ENCODE peak calls at places on chromosomes 5 and 9, in seven cellular contexts. N is fibroblast of lung, U is OCI-LY7, B is MM.1S, R is GM12878, Q is PC-3, T is GM23248. I is an unnamed sample. For H3K4me1, the result is how much of the 10 kb centered on the place peaks cover.

GRCh38 chr9:89177401-89178161 is 1.0 kb downstream of the SHC3 start:
- DNase-seq in Q (no peak), T (peak), N (peak), B (no peak), U (no peak), R (no peak), I (peak)

GRCh38 chr5:2996248-2996647 is 244.8 kb upstream of the IRX2 start:
- DNase-seq in N (peak), T (peak), U (no peak), Q (no peak), R (no peak), B (no peak), I (no peak)

GRCh38 chr5:73444499-73445432 is 3.8 kb downstream of the FOXD1 start:
- DNase-seq in R (no peak), U (no peak), B (no peak), N (peak), T (peak), Q (no peak), I (no peak)

GRCh38 chr5:161400583-161400982 is 145.9 kb downstream of the GABRB2 start:
- DNase-seq in Q (no peak), N (no peak), B (no peak), U (no peak), R (no peak), T (no peak), I (no peak)

GRCh38 chr9:124079176-124079925 is 67.8 kb downstream of the LHX2 start:
- DNase-seq in Q (peak), B (no peak), U (no peak), R (no peak), N (peak), T (peak), I (peak)

GRCh38 chr5:178324481-178325310 is 92.1 kb upstream of the PHYKPL start:
- DNase-seq in Q (no peak), N (no peak), T (no peak), U (no peak), R (no peak), B (no peak), I (no peak)

GRCh38 chr5:2737273-2738155 is 14.0 kb downstream of the IRX2 start:
- DNase-seq in B (no peak), U (no peak), T (no peak), Q (no peak), N (no peak), R (no peak), I (no peak)

GRCh38 chr5:172909931-172910502 is 49.2 kb upstream of the RPL26L1 start:
- DNase-seq in N (peak), R (no peak), U (no peak), Q (no peak), B (no peak), T (peak), I (no peak)

GRCh38 chr9:117555964-117556629 is 141.2 kb upstream of the ASTN2 start:
- DNase-seq in R (peak), T (peak), U (peak), N (peak), B (peak), Q (peak), I (no peak)

GRCh38 chr5:90877049-90877448 is 318.5 kb downstream of the ADGRV1 start:
- DNase-seq in T (no peak), R (no peak), N (no peak), U (no peak), Q (no peak), B (no peak), I (no peak)

GRCh38 chr5:90881626-90882150 is 323.1 kb downstream of the ADGRV1 start:
- DNase-seq in Q (no peak), N (no peak), T (no peak), U (no peak), B (no peak), R (no peak), I (no peak)

GRCh38 chr5:90876366-90876765 is 317.8 kb downstream of the ADGRV1 start:
- DNase-seq in Q (no peak), B (no peak), U (no peak), T (no peak), N (no peak), R (no peak), I (peak)

GRCh38 chr5:90878081-90878480 is 319.5 kb downstream of the ADGRV1 start:
- DNase-seq in U (no peak), N (no peak), T (no peak), Q (no peak), B (no peak), R (no peak), I (peak)

DNA sequence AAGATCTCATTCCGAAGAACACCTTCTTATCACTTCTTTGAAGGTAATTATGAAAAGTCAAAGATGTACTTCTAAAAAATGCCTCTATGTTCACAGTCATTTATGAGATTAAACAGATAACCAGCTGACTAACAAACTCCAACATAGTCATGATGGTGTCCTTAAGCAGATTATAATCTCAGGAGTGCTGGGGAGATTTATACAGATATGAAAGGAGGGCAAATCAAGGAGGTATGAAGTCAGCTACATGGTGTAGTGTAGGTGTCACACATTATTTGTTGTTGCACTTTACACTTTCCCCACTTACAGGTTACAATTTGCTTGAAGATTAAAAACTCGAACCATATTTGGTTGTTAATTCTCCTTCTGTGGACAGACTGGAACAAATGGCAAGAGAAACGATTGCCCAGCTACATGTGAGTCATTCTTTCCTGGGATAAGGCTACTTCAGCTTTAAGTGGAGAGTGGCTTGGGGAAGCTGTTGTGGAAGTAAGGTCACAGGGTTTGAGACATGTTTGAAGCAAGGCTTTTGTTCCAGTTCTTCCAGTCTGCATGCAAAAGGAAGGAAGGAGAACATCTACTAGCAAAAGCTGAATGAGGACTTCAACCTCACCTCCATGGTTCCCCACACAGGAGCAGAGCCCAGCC is 320.1 kb downstream of the ADGRV1 start:
- DNase-seq in T (peak), Q (peak), B (no peak), U (no peak), N (peak), R (no peak), I (peak)
- H3K27ac ChIP-seq in T (no peak), Q (no peak), B (no peak), U (no peak), N (no peak), R (no peak), I (no peak)

GRCh38 chr9:34653131-34653530 is 1.1 kb downstream of the IL11RA start:
- DNase-seq in R (no peak), Q (no peak), N (peak), U (no peak), T (peak), B (no peak), I (no peak)

GRCh38 chr9:34651286-34651685 is 699 bp upstream of the IL11RA start:
- DNase-seq in B (no peak), R (no peak), Q (no peak), U (no peak), N (peak), T (peak), I (no peak)

GRCh38 chr9:34651876-34652602 is at the start of gene IL11RA:
- DNase-seq in N (peak), R (no peak), Q (peak), U (peak), T (peak), B (peak), I (peak)

GRCh38 chr9:34653610-34654072 is 1.7 kb downstream of the IL11RA start:
- DNase-seq in T (peak), B (no peak), R (no peak), N (no peak), Q (no peak), U (no peak), I (peak)

GRCh38 chr9:34652608-34653007 is 623 bp downstream of the IL11RA start:
- DNase-seq in U (no peak), N (no peak), R (no peak), B (no peak), T (peak), Q (no peak), I (no peak)
- H3K4me1 ChIP-seq in U (under half), N (under half), R (under half), B (under half), T (under half), Q (under half), I (under half)

GRCh38 chr5:179336871-179337165 is 8.4 kb downstream of the ADAMTS2 start:
- DNase-seq in Q (no peak), R (no peak), N (no peak), U (no peak), T (no peak), B (no peak), I (no peak)
- H2AFZ ChIP-seq in Q (no peak), R (no peak), N (no peak), U (no peak), T (no peak), B (no peak), I (no peak)

DNA sequence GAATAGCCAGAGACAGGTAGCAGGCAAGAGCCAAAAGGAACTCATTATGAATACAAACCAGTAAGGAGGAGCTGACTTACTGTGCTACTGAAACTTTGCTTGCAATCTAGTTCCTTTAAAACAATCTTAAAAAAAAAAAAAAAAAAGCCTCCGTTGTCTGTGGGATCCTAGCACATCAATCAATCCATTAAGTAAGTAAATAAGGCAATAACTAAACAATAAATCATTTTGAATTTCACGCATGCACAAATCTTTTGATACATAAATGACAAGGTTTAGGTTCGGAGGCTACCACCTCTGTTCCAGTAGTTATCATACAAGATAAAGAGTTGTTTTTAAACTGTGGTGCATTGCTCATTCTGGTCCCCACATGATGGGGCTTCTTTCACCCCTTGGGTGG is 151.2 kb upstream of the MPDZ start:
- DNase-seq in U (no peak), B (no peak), R (no peak), Q (no peak), N (no peak), T (no peak), I (no peak)
- H3K27ac ChIP-seq in U (no peak), B (no peak), R (no peak), Q (no peak), N (no peak), T (no peak), I (no peak)

GRCh38 chr5:36878421-36879088 is 2.0 kb downstream of the NIPBL start:
- DNase-seq in U (no peak), R (no peak), B (no peak), T (peak), N (peak), Q (peak), I (peak)
- H3K4me1 ChIP-seq in U (under half), R (under half), B (under half), T (under half), N (under half), Q (under half), I (under half)

GRCh38 chr5:64213568-64213967 is 47.9 kb downstream of the RNF180 start:
- DNase-seq in R (no peak), N (no peak), B (no peak), T (no peak), U (no peak), Q (no peak), I (no peak)
- H2AFZ ChIP-seq in R (no peak), N (no peak), B (no peak), T (no peak), U (no peak), Q (no peak), I (no peak)

I was measured in osteoblast.